ENCODE peak calls at places on chromosomes 2 and 18, in nine cellular contexts. One of them, this sample, is unnamed.

GRCh38 chr2:149420053-149420963 is 89.9 kb downstream of the LYPD6 start:
- DNase-seq in fibroblast of pulmonary artery: no peak
- DNase-seq in H54: no peak
- DNase-seq in kidney: no peak
- DNase-seq in psoas muscle: no peak
- DNase-seq in coronary artery: no peak
- DNase-seq in HFFc6: no peak
- DNase-seq in tibial nerve: no peak
- DNase-seq in activated T-cell treated with anti-CD3 and anti-CD28 coated beads, Interleukin-2, amount 50 U/mL, for 24 hours: no peak
- DNase-seq in this sample: no peak

GRCh38 chr18:34709631-34710429 is at the start of gene DTNA:
- DNase-seq in coronary artery: no peak
- DNase-seq in psoas muscle: no peak
- DNase-seq in tibial nerve: no peak
- DNase-seq in kidney: no peak
- DNase-seq in activated T-cell treated with anti-CD3 and anti-CD28 coated beads, Interleukin-2, amount 50 U/mL, for 24 hours: no peak
- DNase-seq in fibroblast of pulmonary artery: peak
- DNase-seq in HFFc6: peak
- DNase-seq in H54: no peak
- DNase-seq in this sample: no peak

GRCh38 chr2:233210843-233211600 is 40.5 kb upstream of the ATG16L1 start:
- DNase-seq in kidney: peak
- DNase-seq in tibial nerve: peak
- DNase-seq in HFFc6: peak
- DNase-seq in psoas muscle: peak
- DNase-seq in coronary artery: no peak
- DNase-seq in fibroblast of pulmonary artery: peak
- DNase-seq in activated T-cell treated with anti-CD3 and anti-CD28 coated beads, Interleukin-2, amount 50 U/mL, for 24 hours: no peak
- DNase-seq in H54: peak
- DNase-seq in this sample: no peak

GRCh38 chr2:65276604-65277003 is 49.0 kb downstream of the ACTR2 start:
- DNase-seq in fibroblast of pulmonary artery: no peak
- DNase-seq in coronary artery: no peak
- DNase-seq in tibial nerve: no peak
- DNase-seq in activated T-cell treated with anti-CD3 and anti-CD28 coated beads, Interleukin-2, amount 50 U/mL, for 24 hours: no peak
- DNase-seq in HFFc6: no peak
- DNase-seq in H54: no peak
- DNase-seq in kidney: no peak
- DNase-seq in psoas muscle: no peak
- DNase-seq in this sample: no peak

GRCh38 chr2:213500881-213501280 is 216.6 kb downstream of the SPAG16 start:
- DNase-seq in kidney: no peak
- DNase-seq in fibroblast of pulmonary artery: no peak
- DNase-seq in H54: no peak
- DNase-seq in psoas muscle: no peak
- DNase-seq in HFFc6: no peak
- DNase-seq in coronary artery: no peak
- DNase-seq in tibial nerve: no peak
- DNase-seq in activated T-cell treated with anti-CD3 and anti-CD28 coated beads, Interleukin-2, amount 50 U/mL, for 24 hours: no peak
- DNase-seq in this sample: no peak

GRCh38 chr18:40866013-40866644 is 1088.9 kb upstream of the PIK3C3 start:
- DNase-seq in tibial nerve: no peak
- DNase-seq in activated T-cell treated with anti-CD3 and anti-CD28 coated beads, Interleukin-2, amount 50 U/mL, for 24 hours: no peak
- DNase-seq in coronary artery: no peak
- DNase-seq in fibroblast of pulmonary artery: no peak
- DNase-seq in H54: no peak
- DNase-seq in HFFc6: no peak
- DNase-seq in psoas muscle: no peak
- DNase-seq in kidney: no peak
- DNase-seq in this sample: no peak

GRCh38 chr2:208980321-208980720 is 443.5 kb upstream of the MAP2 start:
- DNase-seq in coronary artery: no peak
- DNase-seq in HFFc6: no peak
- DNase-seq in fibroblast of pulmonary artery: no peak
- DNase-seq in kidney: no peak
- DNase-seq in tibial nerve: no peak
- DNase-seq in activated T-cell treated with anti-CD3 and anti-CD28 coated beads, Interleukin-2, amount 50 U/mL, for 24 hours: no peak
- DNase-seq in psoas muscle: no peak
- DNase-seq in H54: no peak
- DNase-seq in this sample: no peak

GRCh38 chr18:58005036-58005435 is 39.0 kb upstream of the NEDD4L start:
- DNase-seq in psoas muscle: no peak
- DNase-seq in HFFc6: no peak
- DNase-seq in fibroblast of pulmonary artery: peak
- DNase-seq in kidney: no peak
- DNase-seq in coronary artery: no peak
- DNase-seq in activated T-cell treated with anti-CD3 and anti-CD28 coated beads, Interleukin-2, amount 50 U/mL, for 24 hours: no peak
- DNase-seq in H54: no peak
- DNase-seq in tibial nerve: no peak
- DNase-seq in this sample: no peak

GRCh38 chr2:128638741-128639477 is 320.2 kb upstream of the HS6ST1 start:
- DNase-seq in kidney: peak
- DNase-seq in H54: no peak
- DNase-seq in psoas muscle: no peak
- DNase-seq in tibial nerve: no peak
- DNase-seq in coronary artery: no peak
- DNase-seq in fibroblast of pulmonary artery: no peak
- DNase-seq in HFFc6: peak
- DNase-seq in activated T-cell treated with anti-CD3 and anti-CD28 coated beads, Interleukin-2, amount 50 U/mL, for 24 hours: no peak
- DNase-seq in this sample: no peak

GRCh38 chr2:203453858-203454451 is 81.1 kb downstream of the RAPH1 start:
- DNase-seq in psoas muscle: no peak
- DNase-seq in coronary artery: no peak
- DNase-seq in HFFc6: peak
- DNase-seq in kidney: no peak
- DNase-seq in fibroblast of pulmonary artery: peak
- DNase-seq in H54: peak
- DNase-seq in tibial nerve: no peak
- DNase-seq in activated T-cell treated with anti-CD3 and anti-CD28 coated beads, Interleukin-2, amount 50 U/mL, for 24 hours: no peak
- DNase-seq in this sample: peak

This sample was measured in GDM1.